ENCODE peak calls at places on chromosomes 16 and 17, in four cellular contexts. Q, J, C and A are unnamed samples.
A peak's percentile ranks its signal among the peaks of the same experiment; 100 is the strongest.

GRCh38 chr16:31072540-31073072 is 1.4 kb downstream of the ZNF668 start:
- DNase-seq in Q (peak; percentile 48), C (no peak), J (peak; percentile 62), A (no peak)

GRCh38 chr16:51149251-51149661 is 1.8 kb downstream of the SALL1 start:
- DNase-seq in J (no peak), C (no peak), Q (no peak), A (no peak)

GRCh38 chr16:66696669-66697630 is at the start of gene CMTM4:
- DNase-seq in Q (peak; percentile 97), C (no peak), J (peak; percentile 98), A (peak; percentile 87)

GRCh38 chr16:23754594-23755483 is at the start of gene CHP2:
- DNase-seq in J (peak; percentile 58), Q (peak; percentile 91), C (no peak), A (peak; percentile 45)

GRCh38 chr16:67910162-67910561 is 17.1 kb downstream of the PSKH1 start:
- DNase-seq in Q (no peak), J (peak; percentile 71), C (no peak), A (no peak)

GRCh38 chr16:25838724-25839186 is 147.0 kb downstream of the HS3ST4 start:
- DNase-seq in C (peak; percentile 46), Q (peak; percentile 51), J (peak; percentile 34), A (peak; percentile 19)

GRCh38 chr17:9389116-9389515 is 186.5 kb downstream of the STX8 start:
- DNase-seq in Q (no peak), J (no peak), C (no peak), A (no peak)

GRCh38 chr16:67025151-67025550 is 3.8 kb upstream of the CBFB start:
- DNase-seq in J (no peak), C (no peak), Q (no peak), A (no peak)

GRCh38 chr16:17590711-17591654 is 120.2 kb upstream of the XYLT1 start:
- DNase-seq in Q (no peak), C (no peak), J (no peak), A (no peak)

GRCh38 chr17:77694391-77695363 is 263.8 kb upstream of the TNRC6C start:
- DNase-seq in Q (no peak), C (no peak), J (no peak), A (no peak)

GRCh38 chr16:106623-107324 is 28.7 kb downstream of the MPG start:
- DNase-seq in C (peak; percentile 41), J (peak; percentile 79), Q (peak; percentile 55), A (peak; percentile 50)

GRCh38 chr17:70138309-70138865 is 30.9 kb upstream of the KCNJ2 start:
- DNase-seq in Q (no peak), J (no peak), C (no peak), A (no peak)

GRCh38 chr17:77424585-77425344 is 284.0 kb downstream of the SEC14L1 start:
- DNase-seq in C (no peak), Q (peak; percentile 54), J (peak; percentile 99), A (no peak)

GRCh38 chr17:57938061-57938502 is 17.1 kb downstream of the CUEDC1 start:
- DNase-seq in J (no peak), C (no peak), Q (no peak), A (no peak)

GRCh38 chr17:78132086-78132676 is 1.6 kb downstream of the TMC8 start:
- DNase-seq in Q (peak; percentile 29), C (no peak), J (no peak), A (peak; percentile 61)

GRCh38 chr17:65559802-65560627 is 1.4 kb downstream of the AXIN2 start:
- DNase-seq in C (no peak), J (peak; percentile 94), Q (peak; percentile 58), A (peak; percentile 58)

GRCh38 chr16:25747160-25747758 is 55.5 kb downstream of the HS3ST4 start:
- DNase-seq in C (no peak), Q (peak; percentile 15), J (no peak), A (peak; percentile 70)

GRCh38 chr17:9291912-9292562 is 270.7 kb downstream of the NTN1 start:
- DNase-seq in Q (peak; percentile 19), J (peak; percentile 67), C (no peak), A (peak; percentile 49)

GRCh38 chr17:14405189-14405588 is 104.3 kb downstream of the HS3ST3B1 start:
- DNase-seq in C (no peak), Q (no peak), J (no peak), A (no peak)

GRCh38 chr16:12513057-12513790 is 290.5 kb downstream of the CPPED1 start:
- DNase-seq in J (no peak), C (no peak), Q (no peak), A (no peak)

GRCh38 chr17:17366941-17367885 is 64.0 kb downstream of the NT5M start:
- DNase-seq in C (no peak), Q (no peak), J (no peak), A (no peak)

GRCh38 chr16:66939366-66939765 is 4.0 kb downstream of the CES2 start:
- DNase-seq in Q (no peak), J (no peak), C (no peak), A (no peak)

GRCh38 chr17:66290097-66290722 is 12.2 kb upstream of the PRKCA start:
- DNase-seq in Q (no peak), C (no peak), J (peak; percentile 58), A (no peak)

GRCh38 chr17:58330997-58331814 is 2.6 kb upstream of the TSPOAP1 start:
- DNase-seq in Q (peak; percentile 69), C (no peak), J (peak; percentile 20), A (peak; percentile 12)

GRCh38 chr17:7822126-7822525 is 11.9 kb upstream of the KDM6B start:
- DNase-seq in C (no peak), Q (no peak), J (no peak), A (no peak)

GRCh38 chr16:88331989-88332920 is 50.5 kb upstream of the ZNF469 start:
- DNase-seq in J (no peak), Q (no peak), C (no peak), A (no peak)

GRCh38 chr16:1150511-1150982 is 2.4 kb upstream of the CACNA1H start:
- DNase-seq in J (no peak), C (no peak), Q (peak; percentile 75), A (peak; percentile 57)

GRCh38 chr16:3087836-3088235 is 11.3 kb downstream of the ZSCAN10 start:
- DNase-seq in C (no peak), J (no peak), Q (peak; percentile 8), A (no peak)
- TF ChIP-seq TEAD4 in C (no peak), J (no peak), Q (no peak), A (no peak)

DNA sequence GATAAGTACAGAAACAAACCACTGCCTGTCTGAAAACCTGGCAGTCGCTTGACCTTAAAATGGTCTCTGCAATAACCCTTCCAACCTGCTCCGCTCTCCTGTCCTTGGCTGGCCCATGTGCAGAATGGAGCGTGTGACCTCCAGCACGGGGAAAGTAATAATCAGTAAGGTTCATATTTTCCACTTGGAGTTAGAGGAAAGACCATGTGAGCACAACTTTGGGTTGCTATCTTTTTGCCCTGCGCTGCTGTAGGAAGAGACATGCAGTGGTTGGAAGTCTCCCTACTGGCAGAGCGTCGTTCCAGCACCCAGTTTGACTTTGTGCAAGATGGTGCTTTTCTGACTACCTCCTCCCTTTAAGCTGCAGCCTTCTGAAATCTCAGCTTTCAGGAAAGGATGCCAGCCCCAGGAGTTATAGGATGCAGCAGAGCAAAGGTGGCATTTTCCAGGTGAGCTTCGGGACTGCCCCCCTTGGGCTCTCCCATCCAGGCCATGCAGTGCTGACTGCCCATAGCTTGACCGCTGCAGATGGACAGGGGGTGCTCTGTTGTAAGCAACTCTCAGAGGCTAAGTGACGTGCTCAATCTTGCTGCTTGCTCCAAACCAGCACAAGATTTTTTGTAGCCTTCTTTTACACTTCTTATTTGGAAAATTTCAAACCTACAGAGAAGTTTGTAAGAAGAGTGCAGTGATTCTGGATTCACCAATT is 110.7 kb upstream of the NOL11 start:
- DNase-seq in Q (no peak), C (no peak), J (peak; percentile 65), A (no peak)
- TF ChIP-seq TEAD4 in Q (no peak), C (no peak), J (no peak), A (no peak)

DNA sequence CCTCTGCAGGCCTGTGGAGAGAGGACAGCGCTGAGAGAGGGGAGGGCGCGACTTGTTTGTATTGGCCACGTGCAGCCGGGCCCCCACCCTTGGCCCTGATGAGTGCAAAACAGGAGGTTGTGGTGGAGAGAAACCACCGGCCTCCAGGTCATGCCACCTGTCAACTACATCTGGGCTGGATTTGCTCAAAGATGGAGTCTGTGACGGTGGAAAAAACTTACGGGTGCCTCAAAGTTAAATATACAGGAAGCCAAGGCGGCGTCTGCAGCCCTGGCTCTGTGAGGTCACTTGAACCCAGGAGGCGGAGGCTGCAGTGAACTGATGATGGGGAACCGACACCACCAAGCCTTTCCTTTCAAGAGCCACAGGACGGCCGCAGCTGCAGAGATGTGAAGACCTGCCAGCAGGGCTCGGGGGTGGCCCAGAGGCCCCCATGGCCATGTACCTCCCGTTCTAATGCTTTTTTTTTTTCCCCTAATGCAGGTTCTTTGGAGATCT is 15.6 kb downstream of the C16orf74 start:
- DNase-seq in J (no peak), C (no peak), Q (no peak), A (no peak)
- TF ChIP-seq TEAD4 in J (no peak), C (no peak), Q (no peak), A (no peak)

GRCh38 chr16:81558444-81559175 is 114.0 kb downstream of the CMIP start:
- DNase-seq in J (no peak), Q (peak; percentile 72), C (no peak), A (no peak)

GRCh38 chr16:81558077-81558443 is 113.5 kb downstream of the CMIP start:
- DNase-seq in Q (no peak), C (no peak), J (no peak), A (no peak)

GRCh38 chr16:81555660-81556059 is 111.1 kb downstream of the CMIP start:
- DNase-seq in Q (no peak), J (no peak), C (no peak), A (no peak)

GRCh38 chr16:81554993-81555392 is 110.4 kb downstream of the CMIP start:
- DNase-seq in Q (no peak), C (no peak), J (no peak), A (no peak)

DNA sequence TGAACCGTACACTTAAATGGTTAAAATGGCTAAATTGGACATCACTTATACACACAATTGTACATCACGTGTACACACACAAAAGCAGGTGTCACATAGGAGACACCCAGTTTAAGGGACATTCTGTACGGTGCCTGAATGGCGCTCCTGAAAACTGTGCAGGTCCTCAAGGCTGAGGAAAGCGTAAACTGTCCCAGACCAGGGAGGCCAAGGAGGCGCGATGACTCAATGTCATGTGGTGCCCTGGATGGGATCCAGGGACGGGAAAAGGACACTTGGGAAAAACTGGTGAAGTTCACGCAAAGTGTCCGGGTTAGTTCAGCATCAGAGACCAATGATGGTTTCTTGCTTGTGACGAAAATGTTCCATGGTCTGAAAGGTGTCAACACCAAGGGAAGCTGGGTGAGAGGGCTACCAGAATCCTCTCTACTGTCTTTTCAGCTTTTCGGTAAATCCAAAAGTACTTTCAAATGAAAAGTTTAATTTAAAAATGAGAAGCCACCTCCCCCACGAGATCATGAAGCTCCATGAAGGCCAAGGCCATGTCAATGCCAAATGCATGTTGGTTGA is 112.2 kb downstream of the CMIP start:
- DNase-seq in J (no peak), Q (no peak), C (no peak), A (no peak)
- TF ChIP-seq TEAD4 in J (no peak), Q (no peak), C (no peak), A (no peak)